ENCODE peak calls at places on chromosomes 12 and 14, in six cellular contexts. K is heart left ventricle, P is thoracic aorta, E is GM04504, B is GM23338, W is iris pigment epithelial cell. R is an unnamed sample.
A peak's percentile ranks its signal among the peaks of the same experiment; 100 is the strongest.

GRCh38 chr14:51331651-51332367 is 91.8 kb downstream of the TMX1 start:
- DNase-seq in P (no peak), E (no peak), W (peak; percentile 80), K (no peak), B (no peak), R (no peak)

GRCh38 chr12:50187084-50187900 is 20.1 kb upstream of the CERS5 start:
- DNase-seq in E (peak; percentile 78), W (peak; percentile 94), P (no peak), B (no peak), K (no peak), R (no peak)

GRCh38 chr12:130818381-130819247 is 20.4 kb downstream of the STX2 start:
- DNase-seq in E (no peak), P (no peak), B (peak; percentile 84), K (peak; percentile 54), W (peak; percentile 64), R (peak; percentile 66)

GRCh38 chr12:106080111-106080732 is 58.5 kb downstream of the NUAK1 start:
- DNase-seq in E (peak; percentile 87), K (peak; percentile 36), B (no peak), P (no peak), W (peak; percentile 75), R (no peak)

GRCh38 chr14:22047105-22047504 is 373.5 kb upstream of the OR4E1 start:
- DNase-seq in P (no peak), W (peak; percentile 14), B (peak; percentile 80), E (no peak), K (no peak), R (peak; percentile 77)

GRCh38 chr12:15719230-15719629 is 70.0 kb downstream of the EPS8 start:
- DNase-seq in P (no peak), E (no peak), K (no peak), W (peak; percentile 48), B (no peak), R (no peak)

GRCh38 chr12:2195085-2195484 is 142.3 kb downstream of the CACNA1C start:
- DNase-seq in W (no peak), B (no peak), E (no peak), P (no peak), K (peak; percentile 51), R (no peak)

GRCh38 chr12:57868870-57869609 is 22.5 kb upstream of the CTDSP2 start:
- DNase-seq in W (no peak), B (peak; percentile 52), E (no peak), P (no peak), K (peak; percentile 41), R (no peak)

GRCh38 chr12:10901427-10901826 is 7.9 kb downstream of the TAS2R13 start:
- DNase-seq in P (no peak), E (no peak), W (peak; percentile 34), B (no peak), K (no peak), R (no peak)

GRCh38 chr12:88706286-88706685 is 126.0 kb upstream of the KITLG start:
- DNase-seq in P (no peak), K (no peak), W (no peak), E (no peak), B (no peak), R (no peak)

R was measured in T-helper 2 cell.